ENCODE peak calls at places on chromosomes 16 and 17, in eight cellular contexts. One of them, this sample, is unnamed.
A peak's percentile ranks its signal among the peaks of the same experiment; 100 is the strongest.

GRCh38 chr17:78759203-78759968 is 22.7 kb downstream of the CYTH1 start:
- DNase-seq in CD4-positive, alpha-beta T cell: peak; percentile 82
- DNase-seq in activated T-helper 9 cell treated with anti-CD3 and anti-CD28 coated beads, Interleukin-2, amount 50 U/mL, for 16 hours: peak; percentile 53
- DNase-seq in glutamatergic neuron: no peak
- DNase-seq in activated CD4-positive, alpha-beta T cell treated with anti-CD3 and anti-CD28 coated beads for 24 hours: no peak
- DNase-seq in AG10803: no peak
- DNase-seq in right cardiac atrium: peak; percentile 91
- DNase-seq in T-cell: peak; percentile 86
- DNase-seq in this sample: peak; percentile 88

GRCh38 chr17:2780931-2781454 is 15.2 kb upstream of the RAP1GAP2 start:
- DNase-seq in CD4-positive, alpha-beta T cell: no peak
- DNase-seq in activated T-helper 9 cell treated with anti-CD3 and anti-CD28 coated beads, Interleukin-2, amount 50 U/mL, for 16 hours: no peak
- DNase-seq in glutamatergic neuron: no peak
- DNase-seq in activated CD4-positive, alpha-beta T cell treated with anti-CD3 and anti-CD28 coated beads for 24 hours: no peak
- DNase-seq in AG10803: no peak
- DNase-seq in right cardiac atrium: no peak
- DNase-seq in T-cell: no peak
- DNase-seq in this sample: no peak

GRCh38 chr16:1379054-1379862 is 27.5 kb downstream of the GNPTG start:
- DNase-seq in CD4-positive, alpha-beta T cell: peak; percentile 70
- DNase-seq in activated T-helper 9 cell treated with anti-CD3 and anti-CD28 coated beads, Interleukin-2, amount 50 U/mL, for 16 hours: peak; percentile 68
- DNase-seq in glutamatergic neuron: peak; percentile 71
- DNase-seq in activated CD4-positive, alpha-beta T cell treated with anti-CD3 and anti-CD28 coated beads for 24 hours: peak; percentile 73
- DNase-seq in AG10803: peak; percentile 77
- DNase-seq in right cardiac atrium: peak; percentile 94
- DNase-seq in T-cell: peak; percentile 42
- DNase-seq in this sample: no peak

GRCh38 chr17:41602524-41602923 is 10.0 kb downstream of the KRT16 start:
- DNase-seq in CD4-positive, alpha-beta T cell: no peak
- DNase-seq in activated T-helper 9 cell treated with anti-CD3 and anti-CD28 coated beads, Interleukin-2, amount 50 U/mL, for 16 hours: no peak
- DNase-seq in glutamatergic neuron: no peak
- DNase-seq in activated CD4-positive, alpha-beta T cell treated with anti-CD3 and anti-CD28 coated beads for 24 hours: no peak
- DNase-seq in AG10803: no peak
- DNase-seq in right cardiac atrium: no peak
- DNase-seq in T-cell: no peak
- DNase-seq in this sample: no peak

GRCh38 chr17:80892019-80892855 is 99.4 kb upstream of the CHMP6 start:
- DNase-seq in CD4-positive, alpha-beta T cell: peak; percentile 84
- DNase-seq in activated T-helper 9 cell treated with anti-CD3 and anti-CD28 coated beads, Interleukin-2, amount 50 U/mL, for 16 hours: peak; percentile 82
- DNase-seq in glutamatergic neuron: no peak
- DNase-seq in activated CD4-positive, alpha-beta T cell treated with anti-CD3 and anti-CD28 coated beads for 24 hours: peak; percentile 91
- DNase-seq in AG10803: peak; percentile 96
- DNase-seq in right cardiac atrium: peak; percentile 91
- DNase-seq in T-cell: peak; percentile 77
- DNase-seq in this sample: peak; percentile 83

GRCh38 chr16:9090101-9090959 is 1.1 kb upstream of the HAPSTR1 start:
- DNase-seq in CD4-positive, alpha-beta T cell: peak; percentile 41
- DNase-seq in activated T-helper 9 cell treated with anti-CD3 and anti-CD28 coated beads, Interleukin-2, amount 50 U/mL, for 16 hours: peak; percentile 39
- DNase-seq in glutamatergic neuron: peak; percentile 54
- DNase-seq in activated CD4-positive, alpha-beta T cell treated with anti-CD3 and anti-CD28 coated beads for 24 hours: no peak
- DNase-seq in AG10803: no peak
- DNase-seq in right cardiac atrium: peak; percentile 82
- DNase-seq in T-cell: peak; percentile 13
- DNase-seq in this sample: no peak

GRCh38 chr17:29569245-29569950 is 897 bp downstream of the TP53I13 start:
- DNase-seq in CD4-positive, alpha-beta T cell: no peak
- DNase-seq in activated T-helper 9 cell treated with anti-CD3 and anti-CD28 coated beads, Interleukin-2, amount 50 U/mL, for 16 hours: no peak
- DNase-seq in glutamatergic neuron: no peak
- DNase-seq in activated CD4-positive, alpha-beta T cell treated with anti-CD3 and anti-CD28 coated beads for 24 hours: no peak
- DNase-seq in AG10803: peak; percentile 29
- DNase-seq in right cardiac atrium: peak; percentile 50
- DNase-seq in T-cell: no peak
- DNase-seq in this sample: no peak

GRCh38 chr17:50452627-50453300 is 15.9 kb downstream of the CHAD start:
- DNase-seq in CD4-positive, alpha-beta T cell: no peak
- DNase-seq in activated T-helper 9 cell treated with anti-CD3 and anti-CD28 coated beads, Interleukin-2, amount 50 U/mL, for 16 hours: no peak
- DNase-seq in glutamatergic neuron: no peak
- DNase-seq in activated CD4-positive, alpha-beta T cell treated with anti-CD3 and anti-CD28 coated beads for 24 hours: no peak
- DNase-seq in AG10803: peak; percentile 21
- DNase-seq in right cardiac atrium: no peak
- DNase-seq in T-cell: no peak
- DNase-seq in this sample: no peak

GRCh38 chr17:27657620-27658019 is 26.6 kb downstream of the LGALS9 start:
- DNase-seq in CD4-positive, alpha-beta T cell: no peak
- DNase-seq in activated T-helper 9 cell treated with anti-CD3 and anti-CD28 coated beads, Interleukin-2, amount 50 U/mL, for 16 hours: no peak
- DNase-seq in glutamatergic neuron: no peak
- DNase-seq in activated CD4-positive, alpha-beta T cell treated with anti-CD3 and anti-CD28 coated beads for 24 hours: no peak
- DNase-seq in AG10803: no peak
- DNase-seq in right cardiac atrium: no peak
- DNase-seq in T-cell: no peak
- DNase-seq in this sample: peak; percentile 43

GRCh38 chr16:66728117-66728787 is 23.2 kb downstream of the DYNC1LI2 start:
- DNase-seq in CD4-positive, alpha-beta T cell: no peak
- DNase-seq in activated T-helper 9 cell treated with anti-CD3 and anti-CD28 coated beads, Interleukin-2, amount 50 U/mL, for 16 hours: no peak
- DNase-seq in glutamatergic neuron: no peak
- DNase-seq in activated CD4-positive, alpha-beta T cell treated with anti-CD3 and anti-CD28 coated beads for 24 hours: no peak
- DNase-seq in AG10803: peak; percentile 81
- DNase-seq in right cardiac atrium: peak; percentile 67
- DNase-seq in T-cell: no peak
- DNase-seq in this sample: no peak

GRCh38 chr17:48960834-48961515 is 7.4 kb downstream of the GIP start:
- DNase-seq in CD4-positive, alpha-beta T cell: no peak
- DNase-seq in activated T-helper 9 cell treated with anti-CD3 and anti-CD28 coated beads, Interleukin-2, amount 50 U/mL, for 16 hours: no peak
- DNase-seq in glutamatergic neuron: peak; percentile 46
- DNase-seq in activated CD4-positive, alpha-beta T cell treated with anti-CD3 and anti-CD28 coated beads for 24 hours: no peak
- DNase-seq in AG10803: no peak
- DNase-seq in right cardiac atrium: no peak
- DNase-seq in T-cell: no peak
- DNase-seq in this sample: peak; percentile 80

GRCh38 chr17:44444735-44445105 is 55.3 kb upstream of the ITGA2B start:
- DNase-seq in CD4-positive, alpha-beta T cell: no peak
- DNase-seq in activated T-helper 9 cell treated with anti-CD3 and anti-CD28 coated beads, Interleukin-2, amount 50 U/mL, for 16 hours: no peak
- DNase-seq in glutamatergic neuron: no peak
- DNase-seq in activated CD4-positive, alpha-beta T cell treated with anti-CD3 and anti-CD28 coated beads for 24 hours: no peak
- DNase-seq in AG10803: peak; percentile 3
- DNase-seq in right cardiac atrium: no peak
- DNase-seq in T-cell: no peak
- DNase-seq in this sample: no peak

GRCh38 chr16:86395477-86395876 is 114.8 kb upstream of the FOXF1 start:
- DNase-seq in CD4-positive, alpha-beta T cell: no peak
- DNase-seq in activated T-helper 9 cell treated with anti-CD3 and anti-CD28 coated beads, Interleukin-2, amount 50 U/mL, for 16 hours: no peak
- DNase-seq in glutamatergic neuron: no peak
- DNase-seq in activated CD4-positive, alpha-beta T cell treated with anti-CD3 and anti-CD28 coated beads for 24 hours: no peak
- DNase-seq in AG10803: peak; percentile 26
- DNase-seq in right cardiac atrium: no peak
- DNase-seq in T-cell: no peak
- DNase-seq in this sample: no peak

GRCh38 chr17:72008236-72008874 is 112.5 kb upstream of the SOX9 start:
- DNase-seq in CD4-positive, alpha-beta T cell: no peak
- DNase-seq in activated T-helper 9 cell treated with anti-CD3 and anti-CD28 coated beads, Interleukin-2, amount 50 U/mL, for 16 hours: no peak
- DNase-seq in glutamatergic neuron: no peak
- DNase-seq in activated CD4-positive, alpha-beta T cell treated with anti-CD3 and anti-CD28 coated beads for 24 hours: no peak
- DNase-seq in AG10803: no peak
- DNase-seq in right cardiac atrium: no peak
- DNase-seq in T-cell: no peak
- DNase-seq in this sample: no peak

GRCh38 chr17:32673964-32674363 is 187.2 kb downstream of the CDK5R1 start:
- DNase-seq in CD4-positive, alpha-beta T cell: no peak
- DNase-seq in activated T-helper 9 cell treated with anti-CD3 and anti-CD28 coated beads, Interleukin-2, amount 50 U/mL, for 16 hours: no peak
- DNase-seq in glutamatergic neuron: no peak
- DNase-seq in activated CD4-positive, alpha-beta T cell treated with anti-CD3 and anti-CD28 coated beads for 24 hours: no peak
- DNase-seq in AG10803: peak; percentile 4
- DNase-seq in right cardiac atrium: no peak
- DNase-seq in T-cell: no peak
- DNase-seq in this sample: no peak